ENCODE peak calls at places on chromosomes 6 and 20, in five cellular contexts. T, X, L, D and P are unnamed samples.

GRCh38 chr20:15767636-15768369 is 805.4 kb downstream of the KIF16B start:
- DNase-seq in T (no peak), X (no peak), L (no peak), D (no peak), P (no peak)

GRCh38 chr6:55886185-55886836 is 10.9 kb upstream of the BMP5 start:
- DNase-seq in T (no peak), X (no peak), L (no peak), D (peak), P (no peak)

GRCh38 chr6:8436956-8437355 is 1.6 kb upstream of the SLC35B3 start:
- DNase-seq in T (no peak), X (no peak), L (no peak), D (no peak), P (no peak)

GRCh38 chr20:64056889-64057627 is 5.9 kb upstream of the TCEA2 start:
- DNase-seq in T (no peak), X (no peak), L (no peak), D (no peak), P (no peak)

GRCh38 chr6:170306324-170307079 is at the start of gene FAM120B:
- DNase-seq in T (peak), X (peak), L (peak), D (peak), P (peak)

GRCh38 chr6:37531026-37531425 is 31.3 kb upstream of the CCDC167 start:
- DNase-seq in T (no peak), X (no peak), L (no peak), D (no peak), P (no peak)

GRCh38 chr20:3896302-3896701 is 7.1 kb downstream of the PANK2 start:
- DNase-seq in T (no peak), X (no peak), L (no peak), D (no peak), P (no peak)

GRCh38 chr20:16518068-16518783 is 55.0 kb downstream of the KIF16B start:
- DNase-seq in T (peak), X (no peak), L (no peak), D (peak), P (no peak)

GRCh38 chr6:108260126-108260808 is 573 bp downstream of the SNX3 start:
- DNase-seq in T (peak), X (peak), L (no peak), D (peak), P (peak)

GRCh38 chr6:119280080-119280479 is 69.5 kb downstream of the MAN1A1 start:
- DNase-seq in T (no peak), X (no peak), L (no peak), D (no peak), P (no peak)

GRCh38 chr6:13917141-13917540 is 7.6 kb upstream of the RNF182 start:
- DNase-seq in T (no peak), X (no peak), L (no peak), D (no peak), P (no peak)

GRCh38 chr6:166633732-166634535 is 6.9 kb upstream of the RPS6KA2 start:
- DNase-seq in T (no peak), X (no peak), L (no peak), D (no peak), P (no peak)

GRCh38 chr20:19498756-19499155 is 259.3 kb upstream of the RIN2 start:
- DNase-seq in T (no peak), X (no peak), L (no peak), D (no peak), P (no peak)

GRCh38 chr20:36336838-36337478 is 30.8 kb downstream of the DLGAP4 start:
- DNase-seq in T (no peak), X (no peak), L (no peak), D (no peak), P (no peak)

GRCh38 chr6:45422541-45423110 is 44.9 kb upstream of the SUPT3H start:
- DNase-seq in T (no peak), X (peak), L (peak), D (no peak), P (peak)

GRCh38 chr20:40294175-40294574 is 394.9 kb downstream of the MAFB start:
- DNase-seq in T (no peak), X (no peak), L (no peak), D (no peak), P (no peak)

GRCh38 chr6:130178692-130179091 is 44.1 kb downstream of the SAMD3 start:
- DNase-seq in T (no peak), X (no peak), L (no peak), D (no peak), P (no peak)

GRCh38 chr20:1622450-1622849 is 2.6 kb upstream of the SIRPB1 start:
- DNase-seq in T (no peak), X (no peak), L (no peak), D (no peak), P (no peak)

GRCh38 chr20:62571667-62572344 is 70.5 kb upstream of the SLCO4A1 start:
- DNase-seq in T (no peak), X (no peak), L (no peak), D (no peak), P (no peak)

GRCh38 chr20:61835301-61835700 is 230.4 kb downstream of the TAF4 start:
- DNase-seq in T (no peak), X (no peak), L (no peak), D (no peak), P (peak)

GRCh38 chr20:51667002-51667408 is 101.2 kb downstream of the ATP9A start:
- DNase-seq in T (no peak), X (no peak), L (no peak), D (no peak), P (no peak)

GRCh38 chr6:108497883-108498282 is 62.8 kb upstream of the FOXO3 start:
- DNase-seq in T (peak), X (no peak), L (no peak), D (no peak), P (no peak)

GRCh38 chr6:30735668-30736314 is 6.7 kb downstream of the FLOT1 start:
- DNase-seq in T (no peak), X (no peak), L (no peak), D (no peak), P (no peak)

GRCh38 chr6:33839399-33840063 is 35.7 kb upstream of the MLN start:
- DNase-seq in T (no peak), X (no peak), L (no peak), D (no peak), P (no peak)

GRCh38 chr20:24981750-24982149 is 10.8 kb downstream of the APMAP start:
- DNase-seq in T (no peak), X (no peak), L (no peak), D (no peak), P (peak)

GRCh38 chr6:3419624-3420272 is 37.1 kb downstream of the SLC22A23 start:
- DNase-seq in T (no peak), X (no peak), L (no peak), D (no peak), P (no peak)

GRCh38 chr6:167550936-167551633 is 226.2 kb downstream of the TTLL2 start:
- DNase-seq in T (peak), X (peak), L (no peak), D (peak), P (peak)

GRCh38 chr6:116010400-116011095 is 50.1 kb downstream of the FRK start:
- DNase-seq in T (peak), X (peak), L (no peak), D (peak), P (peak)